ENCODE peak calls at places on chromosomes 7 and 10, in eight cellular contexts. T is IMR-90, N is ovary, J is HL-60, O is upper lobe of right lung, U is H1, Y is ascending aorta, P is heart right ventricle. M is an unnamed sample.

GRCh38 chr10:28681345-28681763 is 4.0 kb downstream of the BAMBI start:
- DNase-seq in T (no peak), N (no peak), J (no peak), O (no peak), U (no peak), Y (no peak), P (no peak), M (no peak)

GRCh38 chr7:44727346-44728262 is 21.0 kb upstream of the ZMIZ2 start:
- DNase-seq in T (peak), N (no peak), J (no peak), O (no peak), U (no peak), Y (no peak), P (no peak), M (no peak)

GRCh38 chr10:99926925-99927718 is 82.6 kb downstream of the DNMBP start:
- DNase-seq in T (peak), N (peak), J (no peak), O (no peak), U (no peak), Y (no peak), P (peak), M (no peak)

GRCh38 chr10:89738551-89739209 is 37.3 kb downstream of the KIF20B start:
- DNase-seq in T (no peak), N (no peak), J (peak), O (no peak), U (no peak), Y (no peak), P (no peak), M (no peak)

GRCh38 chr10:7365029-7365750 is 45.6 kb downstream of the SFMBT2 start:
- DNase-seq in T (no peak), N (no peak), J (no peak), O (no peak), U (no peak), Y (no peak), P (no peak), M (no peak)

GRCh38 chr7:76428868-76429805 is 4.4 kb downstream of the ZP3 start:
- DNase-seq in T (peak), N (no peak), J (peak), O (no peak), U (no peak), Y (no peak), P (no peak), M (no peak)

GRCh38 chr7:157521061-157521731 is 184.4 kb downstream of the DNAJB6 start:
- DNase-seq in T (no peak), N (no peak), J (no peak), O (peak), U (no peak), Y (no peak), P (no peak), M (no peak)

GRCh38 chr10:112059220-112059619 is 124.3 kb downstream of the GPAM start:
- DNase-seq in T (no peak), N (no peak), J (no peak), O (no peak), U (no peak), Y (no peak), P (no peak), M (no peak)

GRCh38 chr7:77825140-77825539 is 26.6 kb downstream of the PHTF2 start:
- DNase-seq in T (no peak), N (no peak), J (no peak), O (no peak), U (no peak), Y (no peak), P (no peak), M (no peak)

GRCh38 chr7:5423844-5424688 is 432 bp upstream of the TNRC18 start:
- DNase-seq in T (peak), N (peak), J (peak), O (peak), U (peak), Y (peak), P (peak), M (peak)

GRCh38 chr7:79282882-79283602 is 170.4 kb downstream of the MAGI2 start:
- DNase-seq in T (peak), N (no peak), J (no peak), O (no peak), U (no peak), Y (no peak), P (no peak), M (peak)

GRCh38 chr10:18737236-18737635 is 78.0 kb downstream of the ARL5B start:
- DNase-seq in T (peak), N (no peak), J (no peak), O (no peak), U (no peak), Y (no peak), P (no peak), M (no peak)

GRCh38 chr10:44799971-44800370 is 111.2 kb upstream of the TMEM72 start:
- DNase-seq in T (no peak), N (no peak), J (no peak), O (no peak), U (no peak), Y (no peak), P (no peak), M (no peak)

GRCh38 chr7:45203459-45203858 is 45.9 kb downstream of the RAMP3 start:
- DNase-seq in T (no peak), N (no peak), J (no peak), O (peak), U (no peak), Y (no peak), P (no peak), M (no peak)

GRCh38 chr7:55522268-55522902 is 49.9 kb downstream of the VOPP1 start:
- DNase-seq in T (no peak), N (no peak), J (no peak), O (no peak), U (no peak), Y (no peak), P (no peak), M (no peak)

GRCh38 chr7:51590746-51591145 is 274.1 kb upstream of the COBL start:
- DNase-seq in T (no peak), N (no peak), J (no peak), O (no peak), U (peak), Y (no peak), P (no peak), M (no peak)

GRCh38 chr10:87794285-87794684 is 23.7 kb downstream of the ATAD1 start:
- DNase-seq in T (no peak), N (no peak), J (no peak), O (no peak), U (no peak), Y (no peak), P (no peak), M (no peak)

GRCh38 chr7:139034855-139035587 is 821 bp downstream of the ZC3HAV1L start:
- DNase-seq in T (peak), N (peak), J (no peak), O (no peak), U (no peak), Y (no peak), P (peak), M (no peak)

GRCh38 chr10:69333205-69333604 is 54.9 kb downstream of the HK1 start:
- DNase-seq in T (no peak), N (no peak), J (no peak), O (peak), U (no peak), Y (peak), P (peak), M (no peak)

GRCh38 chr7:97845622-97846203 is 26.5 kb downstream of the ASNS start:
- DNase-seq in T (peak), N (no peak), J (no peak), O (no peak), U (no peak), Y (no peak), P (no peak), M (peak)

GRCh38 chr7:149741629-149742028 is 31.8 kb downstream of the ZNF467 start:
- DNase-seq in T (no peak), N (no peak), J (peak), O (no peak), U (no peak), Y (no peak), P (no peak), M (no peak)

GRCh38 chr7:87895363-87895762 is 19.1 kb downstream of the DBF4 start:
- DNase-seq in T (no peak), N (no peak), J (no peak), O (no peak), U (no peak), Y (no peak), P (no peak), M (no peak)

GRCh38 chr10:63717089-63717715 is 196.0 kb downstream of the REEP3 start:
- DNase-seq in T (no peak), N (no peak), J (no peak), O (no peak), U (no peak), Y (no peak), P (no peak), M (no peak)

GRCh38 chr10:57102234-57102633 is 741.2 kb upstream of the ZWINT start:
- DNase-seq in T (no peak), N (no peak), J (no peak), O (no peak), U (no peak), Y (no peak), P (no peak), M (no peak)

GRCh38 chr7:76009672-76010600 is 15.5 kb upstream of the TMEM120A start:
- DNase-seq in T (no peak), N (no peak), J (no peak), O (no peak), U (no peak), Y (no peak), P (no peak), M (no peak)

GRCh38 chr10:61974611-61975010 is 73.1 kb downstream of the ARID5B start:
- DNase-seq in T (peak), N (peak), J (no peak), O (no peak), U (no peak), Y (no peak), P (peak), M (no peak)

GRCh38 chr7:124033093-124033806 is 383 bp upstream of the TMEM229A start:
- DNase-seq in T (no peak), N (peak), J (peak), O (peak), U (no peak), Y (no peak), P (peak), M (no peak)

GRCh38 chr10:129971381-129972144 is 7.5 kb upstream of the EBF3 start:
- DNase-seq in T (peak), N (no peak), J (peak), O (peak), U (no peak), Y (no peak), P (peak), M (no peak)
- TF ChIP-seq CTCF in T (peak), N (peak), J (no peak), O (peak), U (peak), Y (peak), P (peak), M (peak)

GRCh38 chr10:95445223-95445836 is 115.8 kb downstream of the SORBS1 start:
- DNase-seq in T (peak), N (peak), J (no peak), O (no peak), U (no peak), Y (peak), P (peak), M (peak)

GRCh38 chr10:95442341-95442740 is 118.8 kb downstream of the SORBS1 start:
- DNase-seq in T (no peak), N (no peak), J (no peak), O (no peak), U (no peak), Y (no peak), P (no peak), M (no peak)

GRCh38 chr10:95441547-95441923 is 119.6 kb downstream of the SORBS1 start:
- DNase-seq in T (no peak), N (no peak), J (no peak), O (no peak), U (no peak), Y (no peak), P (no peak), M (no peak)

GRCh38 chr10:95444792-95445191 is 116.4 kb downstream of the SORBS1 start:
- DNase-seq in T (no peak), N (no peak), J (no peak), O (no peak), U (no peak), Y (no peak), P (no peak), M (no peak)

DNA sequence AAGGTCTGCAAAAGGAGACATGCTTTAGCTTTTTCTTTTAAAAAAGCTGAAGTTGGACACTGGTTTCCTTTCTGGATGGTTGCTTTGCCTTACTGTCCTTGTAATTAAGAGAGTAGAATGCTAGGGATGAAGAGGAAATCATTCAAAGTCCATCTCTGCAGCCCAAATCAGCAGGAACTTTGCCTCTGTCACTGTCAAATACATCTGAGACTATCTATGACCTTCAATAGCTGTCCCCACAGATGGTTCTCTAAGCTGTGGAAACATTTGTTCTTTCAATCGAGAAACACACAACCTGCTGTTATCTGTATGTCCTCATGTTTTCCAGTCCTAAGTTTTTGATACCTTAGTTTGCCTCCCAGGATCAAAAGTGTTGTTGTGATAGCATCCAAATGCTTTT is 117.5 kb downstream of the SORBS1 start:
- DNase-seq in T (no peak), N (no peak), J (no peak), O (no peak), U (no peak), Y (no peak), P (no peak), M (no peak)
- H3K27ac ChIP-seq in T (no peak), N (no peak), J (no peak), O (no peak), U (no peak), Y (peak), P (peak), M (peak)

GRCh38 chr7:129363-130221 is 62.8 kb upstream of the FAM20C start:
- DNase-seq in T (no peak), N (peak), J (peak), O (no peak), U (no peak), Y (no peak), P (no peak), M (no peak)
- TF ChIP-seq CTCF in T (no peak), N (no peak), J (no peak), O (no peak), U (no peak), Y (no peak), P (no peak), M (no peak)

DNA sequence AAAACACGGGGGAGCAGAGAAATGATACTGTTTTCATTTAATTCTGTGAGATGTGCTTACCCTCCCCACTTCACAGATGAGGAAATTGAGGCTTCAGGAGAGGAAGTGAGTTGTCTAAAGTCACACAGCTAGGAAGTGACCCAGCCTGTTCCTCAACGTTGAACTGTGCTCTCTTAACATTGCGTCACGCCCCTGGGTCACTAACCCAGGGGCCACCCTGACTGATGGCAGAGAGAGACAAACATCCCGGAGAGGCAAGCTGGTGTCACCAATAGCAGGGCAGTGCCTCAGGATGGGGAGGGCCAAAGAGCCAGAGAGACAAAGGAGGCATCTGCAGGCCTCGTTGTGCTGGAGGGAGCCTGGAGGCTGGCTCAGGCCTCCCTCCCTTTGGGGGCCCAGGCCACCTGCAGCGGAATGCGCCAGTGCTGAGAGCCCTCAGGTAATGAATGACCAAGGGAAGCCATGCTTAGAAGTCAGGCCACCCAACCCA is 81.4 kb downstream of the C10orf105 start:
- DNase-seq in T (no peak), N (no peak), J (peak), O (peak), U (no peak), Y (no peak), P (no peak), M (no peak)
- H3K27ac ChIP-seq in T (no peak), N (no peak), J (peak), O (peak), U (no peak), Y (no peak), P (no peak), M (no peak)

GRCh38 chr10:70684841-70685457 is 12.6 kb downstream of the ADAMTS14 start:
- DNase-seq in T (no peak), N (no peak), J (no peak), O (no peak), U (no peak), Y (no peak), P (no peak), M (no peak)
- TF ChIP-seq CTCF in T (no peak), N (no peak), J (no peak), O (no peak), U (no peak), Y (no peak), P (no peak), M (no peak)

GRCh38 chr7:11727864-11728263 is 104.1 kb downstream of the THSD7A start:
- DNase-seq in T (no peak), N (no peak), J (no peak), O (no peak), U (no peak), Y (no peak), P (no peak), M (no peak)

GRCh38 chr7:11730725-11731124 is 101.3 kb downstream of the THSD7A start:
- DNase-seq in T (no peak), N (no peak), J (no peak), O (no peak), U (no peak), Y (no peak), P (no peak), M (no peak)

GRCh38 chr7:11726251-11727155 is 105.5 kb downstream of the THSD7A start:
- DNase-seq in T (peak), N (peak), J (no peak), O (no peak), U (no peak), Y (no peak), P (peak), M (no peak)
- H3K27ac ChIP-seq in T (no peak), N (no peak), J (no peak), O (no peak), U (peak), Y (no peak), P (no peak), M (peak)

GRCh38 chr10:53846809-53847208 is 954.2 kb downstream of the PCDH15 start:
- DNase-seq in T (no peak), N (no peak), J (no peak), O (no peak), U (no peak), Y (no peak), P (no peak), M (no peak)
- TF ChIP-seq CTCF in T (peak), N (no peak), J (no peak), O (no peak), U (no peak), Y (no peak), P (no peak), M (peak)

M was measured in Panc1.